ENCODE peak calls at places on chromosomes 4 and X, in four cellular contexts. One of them, this sample, is unnamed.

GRCh38 chr4:173752610-173753009 is 222.6 kb upstream of the HAND2 start:
- DNase-seq in cardiac fibroblast: peak
- DNase-seq in mesothelial cell of epicardium: no peak
- DNase-seq in naive B cell: no peak
- DNase-seq in this sample: no peak

GRCh38 chr4:159341486-159341885 is 238.6 kb downstream of the RAPGEF2 start:
- DNase-seq in mesothelial cell of epicardium: no peak
- DNase-seq in naive B cell: no peak
- DNase-seq in cardiac fibroblast: peak
- DNase-seq in this sample: no peak

GRCh38 chr4:6290769-6291547 is 21.3 kb downstream of the WFS1 start:
- DNase-seq in naive B cell: no peak
- DNase-seq in mesothelial cell of epicardium: no peak
- DNase-seq in cardiac fibroblast: no peak
- DNase-seq in this sample: no peak

GRCh38 chr4:101667348-101667747 is 123.2 kb upstream of the BANK1 start:
- DNase-seq in naive B cell: no peak
- DNase-seq in cardiac fibroblast: no peak
- DNase-seq in mesothelial cell of epicardium: no peak
- DNase-seq in this sample: peak

GRCh38 chr4:89308161-89308500 is 531 bp upstream of the GPRIN3 start:
- DNase-seq in cardiac fibroblast: no peak
- DNase-seq in naive B cell: no peak
- DNase-seq in mesothelial cell of epicardium: no peak
- DNase-seq in this sample: no peak

GRCh38 chr4:15744016-15744415 is 34.1 kb upstream of the CD38 start:
- DNase-seq in naive B cell: no peak
- DNase-seq in cardiac fibroblast: no peak
- DNase-seq in mesothelial cell of epicardium: no peak
- DNase-seq in this sample: no peak

GRCh38 chrX:32847921-32848320 is 363.4 kb downstream of the DMD start:
- DNase-seq in cardiac fibroblast: no peak
- DNase-seq in mesothelial cell of epicardium: no peak
- DNase-seq in naive B cell: no peak
- DNase-seq in this sample: no peak

GRCh38 chrX:87272491-87272890 is 245.1 kb upstream of the KLHL4 start:
- DNase-seq in naive B cell: no peak
- DNase-seq in cardiac fibroblast: no peak
- DNase-seq in mesothelial cell of epicardium: no peak
- DNase-seq in this sample: no peak

GRCh38 chrX:106726485-106727437 is at the start of gene RNF128:
- DNase-seq in cardiac fibroblast: peak
- DNase-seq in mesothelial cell of epicardium: no peak
- DNase-seq in naive B cell: no peak
- DNase-seq in this sample: peak

GRCh38 chr4:184441461-184442392 is 32.6 kb downstream of the IRF2 start:
- DNase-seq in mesothelial cell of epicardium: no peak
- DNase-seq in naive B cell: no peak
- DNase-seq in cardiac fibroblast: peak
- DNase-seq in this sample: peak

GRCh38 chrX:11363069-11363594 is 69.9 kb downstream of the AMELX start:
- DNase-seq in cardiac fibroblast: no peak
- DNase-seq in mesothelial cell of epicardium: no peak
- DNase-seq in naive B cell: peak
- DNase-seq in this sample: no peak

GRCh38 chr4:99459546-99460042 is 24.5 kb upstream of the ADH7 start:
- DNase-seq in mesothelial cell of epicardium: no peak
- DNase-seq in cardiac fibroblast: no peak
- DNase-seq in naive B cell: no peak
- DNase-seq in this sample: no peak

GRCh38 chr4:86934772-86935498 is at the start of gene AFF1:
- DNase-seq in naive B cell: peak
- DNase-seq in mesothelial cell of epicardium: peak
- DNase-seq in cardiac fibroblast: peak
- DNase-seq in this sample: peak

GRCh38 chr4:152679414-152680281 is at the start of gene TMEM154:
- DNase-seq in mesothelial cell of epicardium: peak
- DNase-seq in cardiac fibroblast: peak
- DNase-seq in naive B cell: peak
- DNase-seq in this sample: peak

GRCh38 chr4:109955146-109955545 is 42.5 kb downstream of the EGF start:
- DNase-seq in mesothelial cell of epicardium: no peak
- DNase-seq in cardiac fibroblast: no peak
- DNase-seq in naive B cell: no peak
- DNase-seq in this sample: no peak

GRCh38 chr4:76680934-76681333 is 217.0 kb downstream of the SOWAHB start:
- DNase-seq in cardiac fibroblast: no peak
- DNase-seq in mesothelial cell of epicardium: no peak
- DNase-seq in naive B cell: no peak
- DNase-seq in this sample: no peak

GRCh38 chr4:170014359-170015008 is 11.7 kb downstream of the MFAP3L start:
- DNase-seq in cardiac fibroblast: no peak
- DNase-seq in mesothelial cell of epicardium: no peak
- DNase-seq in naive B cell: no peak
- DNase-seq in this sample: no peak

GRCh38 chr4:89469930-89470375 is 162.4 kb upstream of the GPRIN3 start:
- DNase-seq in naive B cell: no peak
- DNase-seq in cardiac fibroblast: peak
- DNase-seq in mesothelial cell of epicardium: no peak
- DNase-seq in this sample: peak

GRCh38 chr4:79526970-79527565 is 119.0 kb upstream of the GK2 start:
- DNase-seq in naive B cell: no peak
- DNase-seq in mesothelial cell of epicardium: no peak
- DNase-seq in cardiac fibroblast: no peak
- DNase-seq in this sample: no peak

GRCh38 chr4:38663021-38663800 is 788 bp upstream of the KLF3 start:
- DNase-seq in naive B cell: no peak
- DNase-seq in cardiac fibroblast: peak
- DNase-seq in mesothelial cell of epicardium: peak
- DNase-seq in this sample: no peak

GRCh38 chrX:37746951-37747350 is 32.9 kb upstream of the CYBB start:
- DNase-seq in mesothelial cell of epicardium: no peak
- DNase-seq in cardiac fibroblast: no peak
- DNase-seq in naive B cell: no peak
- DNase-seq in this sample: no peak

GRCh38 chr4:184388106-184388505 is 86.2 kb downstream of the IRF2 start:
- DNase-seq in naive B cell: no peak
- DNase-seq in mesothelial cell of epicardium: no peak
- DNase-seq in cardiac fibroblast: no peak
- DNase-seq in this sample: no peak

GRCh38 chr4:96946552-96946951 is 1106.7 kb downstream of the PDHA2 start:
- DNase-seq in naive B cell: no peak
- DNase-seq in mesothelial cell of epicardium: no peak
- DNase-seq in cardiac fibroblast: no peak
- DNase-seq in this sample: no peak

GRCh38 chrX:153804621-153805020 is 10.2 kb downstream of the SSR4 start:
- DNase-seq in cardiac fibroblast: no peak
- DNase-seq in mesothelial cell of epicardium: no peak
- DNase-seq in naive B cell: no peak
- DNase-seq in this sample: no peak

GRCh38 chr4:127622923-127623754 is 9.6 kb upstream of the INTU start:
- DNase-seq in mesothelial cell of epicardium: peak
- DNase-seq in cardiac fibroblast: peak
- DNase-seq in naive B cell: no peak
- DNase-seq in this sample: peak

GRCh38 chr4:98260047-98260578 is 1.1 kb upstream of the RAP1GDS1 start:
- DNase-seq in mesothelial cell of epicardium: peak
- DNase-seq in naive B cell: peak
- DNase-seq in cardiac fibroblast: peak
- DNase-seq in this sample: peak

GRCh38 chrX:100685284-100685996 is 41.4 kb downstream of the SRPX2 start:
- DNase-seq in cardiac fibroblast: peak
- DNase-seq in mesothelial cell of epicardium: no peak
- DNase-seq in naive B cell: peak
- DNase-seq in this sample: peak

GRCh38 chr4:138595731-138596465 is 353.7 kb upstream of the SLC7A11 start:
- DNase-seq in mesothelial cell of epicardium: no peak
- DNase-seq in cardiac fibroblast: peak
- DNase-seq in naive B cell: no peak
- DNase-seq in this sample: no peak

GRCh38 chr4:86924805-86925204 is 10.0 kb upstream of the AFF1 start:
- DNase-seq in cardiac fibroblast: peak
- DNase-seq in naive B cell: no peak
- DNase-seq in mesothelial cell of epicardium: no peak
- DNase-seq in this sample: no peak

GRCh38 chrX:12076046-12076445 is 62.2 kb upstream of the FRMPD4 start:
- DNase-seq in naive B cell: no peak
- DNase-seq in cardiac fibroblast: peak
- DNase-seq in mesothelial cell of epicardium: no peak
- DNase-seq in this sample: no peak

GRCh38 chr4:10701702-10702460 is 17.3 kb upstream of the CLNK start:
- DNase-seq in cardiac fibroblast: no peak
- DNase-seq in naive B cell: no peak
- DNase-seq in mesothelial cell of epicardium: no peak
- DNase-seq in this sample: no peak

GRCh38 chr4:70902577-70903281 is 560 bp downstream of the MOB1B start:
- DNase-seq in mesothelial cell of epicardium: peak
- DNase-seq in cardiac fibroblast: peak
- DNase-seq in naive B cell: no peak
- DNase-seq in this sample: peak

GRCh38 chr4:153257151-153257620 is 52.9 kb downstream of the TRIM2 start:
- DNase-seq in naive B cell: no peak
- DNase-seq in mesothelial cell of epicardium: no peak
- DNase-seq in cardiac fibroblast: peak
- DNase-seq in this sample: peak

GRCh38 chr4:4985844-4986243 is 33.4 kb downstream of the CYTL1 start:
- DNase-seq in cardiac fibroblast: peak
- DNase-seq in mesothelial cell of epicardium: no peak
- DNase-seq in naive B cell: no peak
- DNase-seq in this sample: no peak

GRCh38 chr4:101019941-101020401 is 327.4 kb downstream of the PPP3CA start:
- DNase-seq in naive B cell: no peak
- DNase-seq in mesothelial cell of epicardium: no peak
- DNase-seq in cardiac fibroblast: no peak
- DNase-seq in this sample: no peak

GRCh38 chr4:112857461-112857860 is 192.0 kb upstream of the ANK2 start:
- DNase-seq in naive B cell: no peak
- DNase-seq in cardiac fibroblast: peak
- DNase-seq in mesothelial cell of epicardium: no peak
- DNase-seq in this sample: peak

GRCh38 chr4:73275318-73275654 is 16.7 kb upstream of the ANKRD17 start:
- DNase-seq in naive B cell: no peak
- DNase-seq in cardiac fibroblast: no peak
- DNase-seq in mesothelial cell of epicardium: no peak
- DNase-seq in this sample: no peak

GRCh38 chr4:81518762-81519427 is 47.2 kb upstream of the RASGEF1B start:
- DNase-seq in mesothelial cell of epicardium: no peak
- DNase-seq in naive B cell: no peak
- DNase-seq in cardiac fibroblast: no peak
- DNase-seq in this sample: no peak

GRCh38 chrX:155005190-155005589 is 17.3 kb downstream of the F8 start:
- DNase-seq in cardiac fibroblast: no peak
- DNase-seq in mesothelial cell of epicardium: no peak
- DNase-seq in naive B cell: no peak
- DNase-seq in this sample: no peak

GRCh38 chr4:66736593-66736992 is 808.7 kb downstream of the CENPC start:
- DNase-seq in mesothelial cell of epicardium: no peak
- DNase-seq in cardiac fibroblast: no peak
- DNase-seq in naive B cell: no peak
- DNase-seq in this sample: no peak